ENCODE peak calls at places on chromosomes 12 and 14, in five cellular contexts. One of them, this sample, is unnamed.

GRCh38 chr12:67469666-67470065 is 178.9 kb upstream of the DYRK2 start:
- DNase-seq in NCI-H1092: no peak
- DNase-seq in GF-D8: no peak
- DNase-seq in ovary: no peak
- DNase-seq in AG10803: no peak
- DNase-seq in this sample: no peak

GRCh38 chr14:23432102-23432925 is 3.1 kb downstream of the MYH7 start:
- DNase-seq in NCI-H1092: no peak
- DNase-seq in GF-D8: no peak
- DNase-seq in ovary: no peak
- DNase-seq in AG10803: no peak
- DNase-seq in this sample: no peak

GRCh38 chr14:101198398-101199027 is 295.0 kb upstream of the RTL1 start:
- DNase-seq in NCI-H1092: no peak
- DNase-seq in GF-D8: no peak
- DNase-seq in ovary: no peak
- DNase-seq in AG10803: no peak
- DNase-seq in this sample: no peak

GRCh38 chr12:55965941-55966407 is at the start of gene PMEL:
- DNase-seq in NCI-H1092: no peak
- DNase-seq in GF-D8: no peak
- DNase-seq in ovary: no peak
- DNase-seq in AG10803: peak
- DNase-seq in this sample: no peak

GRCh38 chr14:102088012-102088792 is 1.4 kb upstream of the HSP90AA1 start:
- DNase-seq in NCI-H1092: no peak
- DNase-seq in GF-D8: peak
- DNase-seq in ovary: peak
- DNase-seq in AG10803: peak
- DNase-seq in this sample: peak

GRCh38 chr14:20836668-20837338 is 34.2 kb upstream of the RNASE1 start:
- DNase-seq in NCI-H1092: no peak
- DNase-seq in GF-D8: no peak
- DNase-seq in ovary: no peak
- DNase-seq in AG10803: peak
- DNase-seq in this sample: no peak

GRCh38 chr12:26795899-26796298 is 37.1 kb downstream of the ITPR2 start:
- DNase-seq in NCI-H1092: no peak
- DNase-seq in GF-D8: no peak
- DNase-seq in ovary: no peak
- DNase-seq in AG10803: no peak
- DNase-seq in this sample: no peak

GRCh38 chr14:85529803-85530574 is at the start of gene FLRT2:
- DNase-seq in NCI-H1092: no peak
- DNase-seq in GF-D8: no peak
- DNase-seq in ovary: peak
- DNase-seq in AG10803: peak
- DNase-seq in this sample: peak

GRCh38 chr14:22650960-22651521 is 6.9 kb upstream of the OR6J1 start:
- DNase-seq in NCI-H1092: no peak
- DNase-seq in GF-D8: peak
- DNase-seq in ovary: no peak
- DNase-seq in AG10803: peak
- DNase-seq in this sample: no peak

GRCh38 chr12:70399319-70399718 is 33.2 kb downstream of the KCNMB4 start:
- DNase-seq in NCI-H1092: no peak
- DNase-seq in GF-D8: no peak
- DNase-seq in ovary: no peak
- DNase-seq in AG10803: no peak
- DNase-seq in this sample: no peak

GRCh38 chr12:39795481-39795880 is 175.9 kb upstream of the ABCD2 start:
- DNase-seq in NCI-H1092: no peak
- DNase-seq in GF-D8: no peak
- DNase-seq in ovary: no peak
- DNase-seq in AG10803: no peak
- DNase-seq in this sample: no peak

GRCh38 chr12:27400856-27401255 is 45.7 kb upstream of the SMCO2 start:
- DNase-seq in NCI-H1092: no peak
- DNase-seq in GF-D8: no peak
- DNase-seq in ovary: no peak
- DNase-seq in AG10803: peak
- DNase-seq in this sample: no peak

GRCh38 chr14:68704736-68705720 is 87.8 kb downstream of the ZFP36L1 start:
- DNase-seq in NCI-H1092: no peak
- DNase-seq in GF-D8: no peak
- DNase-seq in ovary: no peak
- DNase-seq in AG10803: peak
- DNase-seq in this sample: peak

GRCh38 chr12:6786416-6787094 is 2.8 kb upstream of the CD4 start:
- DNase-seq in NCI-H1092: no peak
- DNase-seq in GF-D8: peak
- DNase-seq in ovary: no peak
- DNase-seq in AG10803: no peak
- DNase-seq in this sample: no peak

GRCh38 chr12:5615760-5616159 is 183.9 kb downstream of the NTF3 start:
- DNase-seq in NCI-H1092: no peak
- DNase-seq in GF-D8: no peak
- DNase-seq in ovary: no peak
- DNase-seq in AG10803: no peak
- DNase-seq in this sample: no peak

GRCh38 chr14:91745329-91745728 is 13.4 kb upstream of the CATSPERB start:
- DNase-seq in NCI-H1092: no peak
- DNase-seq in GF-D8: no peak
- DNase-seq in ovary: no peak
- DNase-seq in AG10803: no peak
- DNase-seq in this sample: no peak

GRCh38 chr12:54579696-54580333 is 8.6 kb downstream of the PPP1R1A start:
- DNase-seq in NCI-H1092: peak
- DNase-seq in GF-D8: peak
- DNase-seq in ovary: peak
- DNase-seq in AG10803: peak
- DNase-seq in this sample: peak

GRCh38 chr12:124930576-124930975 is 16.1 kb upstream of the UBC start:
- DNase-seq in NCI-H1092: no peak
- DNase-seq in GF-D8: no peak
- DNase-seq in ovary: no peak
- DNase-seq in AG10803: no peak
- DNase-seq in this sample: peak

GRCh38 chr14:91649930-91650329 is 82.0 kb downstream of the CATSPERB start:
- DNase-seq in NCI-H1092: no peak
- DNase-seq in GF-D8: no peak
- DNase-seq in ovary: no peak
- DNase-seq in AG10803: peak
- DNase-seq in this sample: no peak

GRCh38 chr12:13799574-13799973 is 181.8 kb downstream of the GRIN2B start:
- DNase-seq in NCI-H1092: no peak
- DNase-seq in GF-D8: no peak
- DNase-seq in ovary: no peak
- DNase-seq in AG10803: no peak
- DNase-seq in this sample: no peak

GRCh38 chr14:65594153-65594881 is 181.8 kb downstream of the FUT8 start:
- DNase-seq in NCI-H1092: no peak
- DNase-seq in GF-D8: no peak
- DNase-seq in ovary: no peak
- DNase-seq in AG10803: no peak
- DNase-seq in this sample: no peak

GRCh38 chr12:24143928-24144327 is 194.5 kb upstream of the SOX5 start:
- DNase-seq in NCI-H1092: no peak
- DNase-seq in GF-D8: no peak
- DNase-seq in ovary: no peak
- DNase-seq in AG10803: no peak
- DNase-seq in this sample: no peak

GRCh38 chr12:71439613-71440392 is at the start of gene LGR5:
- DNase-seq in NCI-H1092: peak
- DNase-seq in GF-D8: no peak
- DNase-seq in ovary: peak
- DNase-seq in AG10803: peak
- DNase-seq in this sample: peak

GRCh38 chr12:132453361-132454133 is 36.4 kb upstream of the FBRSL1 start:
- DNase-seq in NCI-H1092: no peak
- DNase-seq in GF-D8: no peak
- DNase-seq in ovary: no peak
- DNase-seq in AG10803: peak
- DNase-seq in this sample: no peak

GRCh38 chr12:12357697-12358476 is 1.0 kb downstream of the BORCS5 start:
- DNase-seq in NCI-H1092: peak
- DNase-seq in GF-D8: no peak
- DNase-seq in ovary: no peak
- DNase-seq in AG10803: no peak
- DNase-seq in this sample: no peak

GRCh38 chr12:71046215-71046614 is 111.6 kb downstream of the TSPAN8 start:
- DNase-seq in NCI-H1092: no peak
- DNase-seq in GF-D8: no peak
- DNase-seq in ovary: no peak
- DNase-seq in AG10803: peak
- DNase-seq in this sample: no peak

GRCh38 chr12:71060426-71060825 is 97.4 kb downstream of the TSPAN8 start:
- DNase-seq in NCI-H1092: no peak
- DNase-seq in GF-D8: no peak
- DNase-seq in ovary: no peak
- DNase-seq in AG10803: no peak
- DNase-seq in this sample: no peak

GRCh38 chr12:125503128-125503527 is 437.9 kb downstream of the AACS start:
- DNase-seq in NCI-H1092: no peak
- DNase-seq in GF-D8: no peak
- DNase-seq in ovary: no peak
- DNase-seq in AG10803: no peak
- DNase-seq in this sample: no peak

This sample was measured in left cardiac atrium.